ENCODE peak calls at places on chromosome 18, in four cellular contexts. One of them, this sample, is unnamed.

GRCh38 chr18:65755616-65756015 is 4.8 kb downstream of the CDH7 start:
- DNase-seq in left lung: no peak
- DNase-seq in fibroblast of lung: no peak
- DNase-seq in foreskin fibroblast: no peak
- DNase-seq in this sample: no peak

GRCh38 chr18:51727780-51728179 is 530.3 kb upstream of the MEX3C start:
- DNase-seq in fibroblast of lung: no peak
- DNase-seq in left lung: no peak
- DNase-seq in foreskin fibroblast: no peak
- DNase-seq in this sample: no peak

GRCh38 chr18:70377317-70377799 is 88.5 kb downstream of the SOCS6 start:
- DNase-seq in left lung: no peak
- DNase-seq in foreskin fibroblast: peak
- DNase-seq in fibroblast of lung: peak
- DNase-seq in this sample: no peak

GRCh38 chr18:43141208-43141607 is 25.7 kb upstream of the RIT2 start:
- DNase-seq in fibroblast of lung: peak
- DNase-seq in foreskin fibroblast: no peak
- DNase-seq in left lung: no peak
- DNase-seq in this sample: no peak

GRCh38 chr18:79429381-79429780 is 33.7 kb downstream of the NFATC1 start:
- DNase-seq in fibroblast of lung: no peak
- DNase-seq in foreskin fibroblast: no peak
- DNase-seq in left lung: no peak
- DNase-seq in this sample: no peak

GRCh38 chr18:7872569-7872968 is 305.5 kb downstream of the PTPRM start:
- DNase-seq in fibroblast of lung: peak
- DNase-seq in foreskin fibroblast: peak
- DNase-seq in left lung: peak
- DNase-seq in this sample: no peak

GRCh38 chr18:79962311-79962710 is 2.1 kb upstream of the HSBP1L1 start:
- DNase-seq in left lung: peak
- DNase-seq in foreskin fibroblast: no peak
- DNase-seq in fibroblast of lung: peak
- DNase-seq in this sample: no peak

GRCh38 chr18:61898576-61899205 is 5.9 kb upstream of the RNF152 start:
- DNase-seq in left lung: no peak
- DNase-seq in fibroblast of lung: no peak
- DNase-seq in foreskin fibroblast: no peak
- DNase-seq in this sample: no peak

GRCh38 chr18:57802166-57802868 is 798 bp downstream of the ATP8B1 start:
- DNase-seq in left lung: no peak
- DNase-seq in fibroblast of lung: no peak
- DNase-seq in foreskin fibroblast: no peak
- DNase-seq in this sample: no peak

GRCh38 chr18:41809652-41810051 is 145.4 kb upstream of the PIK3C3 start:
- DNase-seq in foreskin fibroblast: no peak
- DNase-seq in fibroblast of lung: no peak
- DNase-seq in left lung: no peak
- DNase-seq in this sample: no peak

DNA sequence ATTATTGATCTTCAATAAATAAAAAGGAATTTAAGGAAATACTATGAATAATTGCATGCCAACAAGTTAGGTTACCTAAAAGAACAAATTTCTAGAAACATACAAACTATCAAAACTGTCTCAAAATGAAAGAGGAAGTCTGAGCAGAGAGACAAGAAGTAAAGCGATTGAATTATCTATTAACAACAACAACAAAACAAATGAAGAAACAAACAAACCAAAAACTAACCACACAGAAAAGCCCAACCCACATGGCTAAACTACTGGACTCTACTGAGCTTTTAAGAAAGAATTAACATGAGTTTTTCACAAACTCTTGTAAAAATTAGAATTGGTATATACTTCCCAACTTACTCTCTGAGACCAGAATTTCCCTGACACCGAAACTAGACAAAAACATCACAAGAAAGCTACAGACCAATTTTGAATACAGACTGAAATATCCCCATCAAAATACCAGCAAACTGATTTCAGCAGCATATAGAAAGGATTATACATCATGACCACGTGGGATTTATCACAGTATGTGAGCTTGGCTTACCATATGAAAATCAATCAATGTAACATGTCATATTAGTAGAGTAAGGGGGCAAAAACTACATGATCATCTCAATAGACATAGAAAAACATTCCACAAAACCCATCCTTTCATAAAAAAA is 16.6 kb upstream of the GALNT1 start:
- DNase-seq in left lung: no peak
- DNase-seq in fibroblast of lung: no peak
- DNase-seq in foreskin fibroblast: no peak
- DNase-seq in this sample: no peak
- H3K4me3 ChIP-seq in left lung: no peak
- H3K4me3 ChIP-seq in fibroblast of lung: no peak
- H3K4me3 ChIP-seq in foreskin fibroblast: no peak
- H3K4me3 ChIP-seq in this sample: no peak

GRCh38 chr18:37844209-37844970 is 278.8 kb upstream of the CELF4 start:
- DNase-seq in foreskin fibroblast: no peak
- DNase-seq in fibroblast of lung: no peak
- DNase-seq in left lung: no peak
- DNase-seq in this sample: no peak
- TF ChIP-seq CTCF in foreskin fibroblast: no peak
- TF ChIP-seq CTCF in fibroblast of lung: no peak
- TF ChIP-seq CTCF in left lung: no peak
- TF ChIP-seq CTCF in this sample: no peak

GRCh38 chr18:55319517-55319905 is 268.5 kb downstream of the TCF4 start:
- DNase-seq in foreskin fibroblast: peak
- DNase-seq in fibroblast of lung: peak
- DNase-seq in left lung: no peak
- DNase-seq in this sample: no peak

GRCh38 chr18:55317322-55317721 is 270.7 kb downstream of the TCF4 start:
- DNase-seq in foreskin fibroblast: no peak
- DNase-seq in left lung: no peak
- DNase-seq in fibroblast of lung: no peak
- DNase-seq in this sample: no peak

GRCh38 chr18:55320399-55321255 is 267.4 kb downstream of the TCF4 start:
- DNase-seq in fibroblast of lung: peak
- DNase-seq in foreskin fibroblast: no peak
- DNase-seq in left lung: no peak
- DNase-seq in this sample: no peak

GRCh38 chr18:55317832-55318231 is 270.2 kb downstream of the TCF4 start:
- DNase-seq in left lung: no peak
- DNase-seq in foreskin fibroblast: no peak
- DNase-seq in fibroblast of lung: no peak
- DNase-seq in this sample: no peak

DNA sequence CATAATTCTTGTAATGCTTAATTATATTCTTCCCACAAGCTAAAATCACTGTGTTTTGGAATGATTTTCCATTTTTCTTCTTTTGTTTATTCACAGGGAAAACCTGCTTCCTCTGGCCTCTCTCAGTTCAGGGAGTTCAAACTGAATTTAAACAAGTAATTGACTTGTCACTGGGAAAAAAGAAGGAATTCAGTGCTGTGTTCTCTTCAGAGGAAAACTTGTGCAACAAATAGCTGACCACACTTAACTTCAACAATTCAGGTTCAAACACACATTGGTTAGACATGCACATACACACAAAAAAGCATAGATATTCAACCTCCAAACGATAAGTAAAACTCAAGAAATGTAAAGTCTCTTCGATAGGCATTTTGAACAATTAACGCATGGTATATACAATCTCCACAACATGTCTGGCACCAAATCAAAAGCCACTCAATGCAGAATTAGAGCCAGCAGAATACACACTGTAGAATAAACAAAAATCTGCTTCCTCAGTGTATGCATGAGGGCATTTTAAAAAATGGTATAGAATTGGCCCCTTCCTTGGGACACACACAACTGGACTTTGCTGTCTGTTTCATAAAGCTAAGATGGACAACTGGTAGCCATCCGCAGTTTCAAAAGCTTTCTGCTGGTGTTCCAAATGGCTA is 269.0 kb downstream of the TCF4 start:
- DNase-seq in left lung: no peak
- DNase-seq in fibroblast of lung: peak
- DNase-seq in foreskin fibroblast: peak
- DNase-seq in this sample: no peak
- H3K4me3 ChIP-seq in left lung: peak
- H3K4me3 ChIP-seq in fibroblast of lung: peak
- H3K4me3 ChIP-seq in foreskin fibroblast: peak
- H3K4me3 ChIP-seq in this sample: peak

DNA sequence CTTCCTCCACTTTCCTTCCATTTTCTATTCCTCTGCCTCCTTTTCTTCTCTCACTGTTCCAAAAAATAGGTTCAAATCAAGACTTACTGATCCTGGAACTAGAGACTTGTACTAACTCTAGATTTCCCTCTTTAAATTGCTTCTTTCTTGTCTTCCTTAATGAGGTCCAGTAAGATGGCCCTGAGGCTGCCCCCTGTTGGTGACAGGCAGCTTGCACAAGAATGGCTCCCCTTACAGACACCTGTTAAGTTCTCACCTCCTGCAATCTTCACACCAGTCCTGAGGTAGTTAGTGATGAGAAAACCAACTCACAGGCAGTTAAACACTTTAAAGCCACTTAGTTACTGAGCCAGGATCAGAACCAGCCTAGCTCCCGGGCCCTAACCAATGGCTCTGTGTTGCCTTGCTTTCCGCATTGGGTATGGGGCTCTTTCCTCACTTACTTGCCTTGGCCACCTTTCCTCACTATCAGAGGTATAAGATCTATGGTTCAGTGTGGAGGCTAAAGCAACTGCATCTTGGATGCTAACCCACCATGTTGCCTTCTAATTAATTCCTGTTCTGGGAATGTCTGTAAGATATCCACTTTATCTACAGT is 130.6 kb downstream of the AKAIN1 start:
- DNase-seq in fibroblast of lung: no peak
- DNase-seq in foreskin fibroblast: no peak
- DNase-seq in left lung: no peak
- DNase-seq in this sample: no peak
- TF ChIP-seq CTCF in fibroblast of lung: no peak
- TF ChIP-seq CTCF in foreskin fibroblast: no peak
- TF ChIP-seq CTCF in left lung: peak
- TF ChIP-seq CTCF in this sample: peak

DNA sequence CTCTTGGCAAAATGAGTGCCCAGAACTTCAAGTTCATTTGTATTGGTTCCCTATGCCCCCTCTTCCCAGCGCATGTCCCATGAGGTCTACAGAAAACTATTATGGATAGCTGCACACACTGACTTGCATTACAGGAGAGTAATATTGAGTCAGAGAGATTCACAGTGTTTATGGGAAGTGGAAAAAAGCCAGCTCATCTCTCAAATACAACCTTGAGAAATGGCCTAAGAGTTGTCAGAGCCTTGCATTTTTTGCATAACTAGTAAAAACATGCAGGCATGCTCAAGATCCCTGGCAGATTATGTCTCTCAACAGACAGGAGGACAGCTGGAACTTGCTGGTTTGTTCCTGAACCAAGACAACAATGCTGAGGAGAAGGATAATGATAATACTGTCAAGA is 1292.8 kb downstream of the DSC3 start:
- DNase-seq in fibroblast of lung: peak
- DNase-seq in left lung: no peak
- DNase-seq in foreskin fibroblast: no peak
- DNase-seq in this sample: no peak
- H3K4me3 ChIP-seq in fibroblast of lung: no peak
- H3K4me3 ChIP-seq in left lung: no peak
- H3K4me3 ChIP-seq in foreskin fibroblast: no peak
- H3K4me3 ChIP-seq in this sample: no peak

DNA sequence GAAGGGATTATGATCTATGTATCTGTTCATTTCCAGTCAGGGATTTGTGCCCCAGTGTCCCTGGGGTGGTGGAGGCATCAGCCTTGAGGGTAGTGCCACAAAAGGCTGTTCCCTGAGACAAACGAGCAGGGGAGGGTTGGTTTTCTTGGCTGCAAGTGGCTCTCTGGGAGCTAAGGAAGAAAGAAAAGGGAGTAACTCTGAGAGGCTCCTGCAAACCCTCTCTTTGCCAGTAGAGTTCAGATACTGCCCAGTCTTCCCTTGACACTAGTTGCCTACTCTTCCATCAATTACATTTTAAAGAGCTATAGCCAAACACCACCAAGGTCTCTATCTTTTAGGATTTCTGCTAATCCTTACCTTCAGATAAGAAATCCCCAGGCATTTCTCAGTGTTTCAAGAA is 18.5 kb upstream of the KCTD1 start:
- DNase-seq in fibroblast of lung: no peak
- DNase-seq in foreskin fibroblast: no peak
- DNase-seq in left lung: no peak
- DNase-seq in this sample: no peak
- TF ChIP-seq CTCF in fibroblast of lung: no peak
- TF ChIP-seq CTCF in foreskin fibroblast: no peak
- TF ChIP-seq CTCF in left lung: no peak
- TF ChIP-seq CTCF in this sample: no peak